ENCODE peak calls at places on chromosomes 11 and 22, in seven cellular contexts. F, J, L, S, I, M and V are unnamed samples.

GRCh38 chr11:67265633-67266423 is 445 bp upstream of the GRK2 start:
- DNase-seq in J (peak), S (peak), M (peak), L (peak), I (no peak), F (peak), V (peak)

GRCh38 chr11:68206211-68206610 is 6.9 kb downstream of the KMT5B start:
- DNase-seq in S (peak), F (peak), M (peak), J (peak), L (no peak), I (no peak), V (peak)

GRCh38 chr22:37804886-37805857 is 2.6 kb upstream of the GCAT start:
- DNase-seq in I (no peak), J (peak), M (peak), F (peak), S (peak), L (peak), V (peak)

GRCh38 chr22:32323513-32324164 is 34.0 kb upstream of the RFPL3 start:
- DNase-seq in L (no peak), S (no peak), I (no peak), J (no peak), F (no peak), M (peak), V (no peak)

GRCh38 chr11:14645985-14646900 is 2.6 kb downstream of the PDE3B start:
- DNase-seq in F (no peak), S (no peak), M (no peak), I (no peak), L (no peak), J (no peak), V (no peak)

GRCh38 chr11:57461841-57462489 is 1.6 kb downstream of the RTN4RL2 start:
- DNase-seq in L (no peak), F (no peak), M (no peak), S (no peak), I (no peak), J (no peak), V (no peak)

GRCh38 chr11:27615833-27616232 is 84.4 kb downstream of the BDNF start:
- DNase-seq in I (no peak), S (no peak), F (no peak), L (no peak), M (no peak), J (no peak), V (no peak)

GRCh38 chr11:110962907-110963306 is 250.7 kb upstream of the ARHGAP20 start:
- DNase-seq in I (peak), J (no peak), M (no peak), F (no peak), L (no peak), S (no peak), V (no peak)

GRCh38 chr11:70580036-70580805 is 181.9 kb downstream of the CTTN start:
- DNase-seq in L (no peak), S (no peak), F (no peak), I (no peak), M (peak), J (no peak), V (no peak)

GRCh38 chr11:78656327-78656726 is 81.7 kb upstream of the NARS2 start:
- DNase-seq in F (no peak), J (no peak), I (no peak), L (no peak), M (peak), S (no peak), V (no peak)

GRCh38 chr11:123219066-123219697 is 24.1 kb upstream of the CLMP start:
- DNase-seq in I (peak), S (no peak), J (no peak), F (no peak), M (no peak), L (no peak), V (no peak)

GRCh38 chr11:98589975-98590374 is 430.8 kb upstream of the CNTN5 start:
- DNase-seq in S (no peak), F (no peak), M (no peak), J (no peak), I (no peak), L (no peak), V (no peak)

GRCh38 chr11:119773016-119773415 is 44.0 kb upstream of the NECTIN1 start:
- DNase-seq in F (no peak), J (no peak), L (no peak), M (no peak), S (no peak), I (no peak), V (no peak)

GRCh38 chr11:83219095-83219494 is 25.6 kb downstream of the ANKRD42 start:
- DNase-seq in I (no peak), F (peak), L (no peak), S (no peak), J (peak), M (peak), V (no peak)

GRCh38 chr11:133343951-133344350 is 188.3 kb downstream of the OPCML start:
- DNase-seq in M (no peak), I (no peak), S (no peak), L (no peak), J (no peak), F (no peak), V (no peak)

GRCh38 chr11:21814169-21814568 is 378.7 kb upstream of the ANO5 start:
- DNase-seq in J (no peak), L (no peak), I (no peak), F (no peak), M (no peak), S (no peak), V (no peak)

GRCh38 chr11:72618801-72619200 is 55.4 kb downstream of the PDE2A start:
- DNase-seq in L (no peak), S (no peak), I (no peak), M (no peak), J (no peak), F (no peak), V (no peak)

GRCh38 chr22:19756288-19757128 is 4.1 kb upstream of the TBX1 start:
- DNase-seq in F (peak), J (peak), S (peak), M (peak), L (no peak), I (no peak), V (peak)

GRCh38 chr11:20022363-20023081 is 137.8 kb downstream of the DBX1 start:
- DNase-seq in S (peak), M (peak), F (peak), I (no peak), L (no peak), J (peak), V (peak)

GRCh38 chr22:30481711-30482110 is 9.9 kb upstream of the SEC14L3 start:
- DNase-seq in F (no peak), S (no peak), I (no peak), L (no peak), J (no peak), M (no peak), V (no peak)

GRCh38 chr22:25942989-25943411 is 201.0 kb downstream of the MYO18B start:
- DNase-seq in S (no peak), F (no peak), M (peak), I (no peak), L (no peak), J (no peak), V (no peak)

GRCh38 chr11:35541621-35542375 is 16.4 kb upstream of the PAMR1 start:
- DNase-seq in L (peak), S (no peak), J (no peak), I (no peak), F (no peak), M (no peak), V (no peak)

DNA sequence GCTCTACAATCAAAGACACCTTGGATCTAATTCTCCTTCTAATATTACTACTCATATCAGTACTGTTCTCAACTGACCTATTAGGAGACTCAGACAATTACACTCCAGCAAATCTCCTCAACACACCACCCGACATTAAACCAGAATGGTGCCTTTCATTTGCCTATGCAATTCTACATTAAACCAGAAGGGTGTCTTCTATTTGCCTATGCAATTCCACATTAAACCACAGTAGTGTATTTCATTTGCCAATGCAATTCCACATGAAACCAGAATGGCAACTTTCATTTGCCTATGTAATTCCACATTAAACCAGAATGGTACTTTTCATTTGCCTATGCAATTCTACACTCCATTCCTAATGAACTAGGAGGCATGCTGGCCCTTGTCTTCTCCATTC is 15.3 kb upstream of the APOL3 start:
- DNase-seq in S (no peak), M (no peak), I (no peak), L (no peak), F (no peak), J (peak), V (no peak)
- TF ChIP-seq CTCF in S (no peak), M (peak), I (no peak), L (no peak), F (no peak), J (peak), V (no peak)

DNA sequence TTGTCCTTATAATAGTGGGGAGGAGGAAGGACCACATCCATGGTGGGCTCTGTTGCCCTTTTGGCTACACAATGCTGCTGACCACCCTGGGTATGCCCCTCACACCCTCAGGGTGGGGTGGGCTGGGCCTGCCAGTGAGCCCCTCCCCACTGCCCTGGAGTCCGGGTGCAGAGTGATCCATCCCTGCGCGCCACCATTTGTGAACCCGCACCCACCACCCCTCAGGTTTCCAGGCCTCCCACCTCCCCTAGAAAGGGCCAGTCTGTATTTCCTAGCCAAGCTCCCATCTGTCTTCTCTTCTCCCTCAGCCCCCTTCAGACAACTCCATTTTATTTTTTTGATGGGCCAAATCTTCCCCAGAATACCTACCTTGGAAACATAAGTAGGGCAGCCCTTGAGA is 25.0 kb downstream of the MS4A10 start:
- DNase-seq in M (no peak), F (no peak), J (no peak), I (no peak), L (no peak), S (no peak), V (no peak)
- TF ChIP-seq CTCF in M (no peak), F (no peak), J (no peak), I (no peak), L (no peak), S (no peak), V (no peak)

DNA sequence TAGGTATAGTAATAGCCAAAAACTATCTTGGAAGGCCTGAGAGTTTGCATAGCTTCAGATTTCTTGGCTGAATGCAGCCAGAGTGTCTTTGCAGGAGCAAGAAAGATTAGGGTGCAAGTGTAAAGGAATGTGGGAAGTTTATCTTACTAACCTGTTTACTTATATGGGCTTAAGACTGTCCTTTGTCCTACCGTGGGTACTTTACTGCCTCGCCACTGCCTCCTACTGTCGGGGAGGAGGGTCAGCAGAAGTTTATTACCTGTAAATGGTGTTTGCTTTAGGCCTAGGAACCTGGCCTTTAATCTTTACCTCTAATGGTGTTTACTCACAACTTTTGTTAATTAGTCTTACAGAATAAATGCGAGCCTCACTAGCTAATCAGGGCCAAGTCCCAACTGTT is 633.8 kb downstream of the DLG2 start:
- DNase-seq in L (no peak), I (no peak), M (peak), S (no peak), J (peak), F (peak), V (no peak)
- TF ChIP-seq CTCF in L (no peak), I (peak), M (peak), S (peak), J (peak), F (peak), V (peak)

DNA sequence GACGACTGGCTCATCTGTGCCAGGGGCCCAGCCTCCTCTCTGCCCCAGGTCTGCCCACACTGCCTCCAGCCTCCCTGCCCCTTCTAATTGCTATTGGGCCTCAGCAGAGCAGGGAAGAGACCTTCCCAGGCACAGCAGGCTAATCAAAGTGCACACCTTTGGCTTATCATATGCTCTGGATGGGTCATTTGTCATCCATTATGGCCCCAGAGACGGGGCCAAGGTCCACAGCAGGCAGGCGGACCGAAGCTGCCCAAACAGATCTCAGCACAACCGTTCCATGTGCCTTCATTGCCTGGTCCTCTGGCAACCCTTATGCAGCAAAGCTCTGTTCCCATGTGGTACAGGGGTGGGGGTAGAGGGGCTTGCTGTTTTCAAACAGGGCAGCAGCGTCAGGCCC is 66.6 kb downstream of the TP53I11 start:
- DNase-seq in J (no peak), M (no peak), S (no peak), I (no peak), F (no peak), L (no peak), V (no peak)
- TF ChIP-seq CTCF in J (no peak), M (no peak), S (no peak), I (no peak), F (no peak), L (no peak), V (no peak)

GRCh38 chr11:76631566-76632308 is 38.8 kb downstream of the LRRC32 start:
- DNase-seq in J (no peak), L (no peak), M (no peak), S (no peak), F (no peak), I (no peak), V (no peak)

GRCh38 chr11:76629133-76629852 is 41.3 kb downstream of the LRRC32 start:
- DNase-seq in F (no peak), S (no peak), L (peak), M (no peak), I (no peak), J (no peak), V (no peak)

GRCh38 chr11:76628408-76628947 is 42.1 kb downstream of the LRRC32 start:
- DNase-seq in S (no peak), I (no peak), J (no peak), M (peak), F (no peak), L (no peak), V (no peak)

GRCh38 chr11:76630600-76630999 is 39.9 kb downstream of the LRRC32 start:
- DNase-seq in S (no peak), L (no peak), I (no peak), M (no peak), F (no peak), J (no peak), V (no peak)

DNA sequence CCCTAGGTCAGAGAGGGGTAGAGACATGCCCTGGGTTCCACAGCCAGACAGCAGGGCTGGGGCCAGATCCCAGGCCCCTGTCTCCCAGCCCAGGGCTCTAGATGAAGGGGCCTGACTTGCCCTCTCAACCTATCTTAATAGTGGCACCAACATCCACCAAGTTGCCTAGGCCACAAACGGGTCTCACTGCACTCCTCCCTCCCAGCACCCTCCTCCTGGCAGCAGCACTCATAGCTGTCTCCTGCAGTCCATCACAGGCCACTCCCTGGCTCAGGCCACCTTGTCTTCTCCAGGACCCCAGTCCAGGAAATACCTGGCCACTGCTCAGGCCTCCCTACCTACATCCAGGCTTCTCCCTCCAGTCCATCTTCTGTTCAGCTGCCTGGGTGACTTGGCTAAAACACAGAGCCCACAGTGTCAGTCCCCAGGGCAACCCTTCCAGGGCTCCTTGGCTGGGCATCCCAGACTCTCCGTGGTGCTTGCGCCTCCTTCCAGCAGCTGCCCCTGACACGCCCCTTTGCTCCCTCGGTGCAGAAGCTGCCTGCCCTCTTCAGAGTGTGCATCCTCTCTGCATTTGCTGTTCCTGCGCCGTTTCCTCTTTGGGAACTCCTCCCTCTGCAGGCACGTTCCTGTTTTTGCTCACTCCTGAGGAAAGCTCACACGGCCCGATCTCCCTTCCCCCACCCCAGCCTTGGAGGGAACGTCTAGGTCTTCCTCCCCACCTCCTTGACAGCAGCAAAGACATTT is 40.5 kb downstream of the LRRC32 start:
- DNase-seq in J (peak), I (no peak), F (no peak), M (no peak), S (no peak), L (peak), V (no peak)
- TF ChIP-seq CTCF in J (no peak), I (peak), F (no peak), M (no peak), S (no peak), L (peak), V (no peak)